ENCODE peak calls at places on chromosomes 5 and 9, in eight cellular contexts. Q, T, H, Z, Y, I, C and N are unnamed samples.
A peak's percentile ranks its signal among the peaks of the same experiment; 100 is the strongest.

GRCh38 chr9:101469026-101469425 is 33.5 kb upstream of the ALDOB start:
- DNase-seq in Q (no peak), T (no peak), H (no peak), Z (no peak), Y (no peak), I (no peak), C (no peak), N (no peak)

GRCh38 chr9:33418090-33418489 is 15.7 kb upstream of the AQP7 start:
- DNase-seq in Q (no peak), T (no peak), H (no peak), Z (no peak), Y (no peak), I (no peak), C (no peak), N (no peak)

GRCh38 chr5:74130141-74130897 is 504.3 kb downstream of the ARHGEF28 start:
- DNase-seq in Q (no peak), T (no peak), H (no peak), Z (no peak), Y (no peak), I (no peak), C (no peak), N (no peak)

GRCh38 chr9:98134702-98135557 is 15.9 kb upstream of the TRIM14 start:
- DNase-seq in Q (no peak), T (no peak), H (peak; percentile 46), Z (no peak), Y (no peak), I (no peak), C (no peak), N (no peak)

GRCh38 chr9:120619751-120620655 is 40.0 kb upstream of the CDK5RAP2 start:
- DNase-seq in Q (peak; percentile 50), T (peak; percentile 48), H (no peak), Z (peak; percentile 74), Y (peak; percentile 87), I (peak; percentile 74), C (peak; percentile 33), N (no peak)

GRCh38 chr5:151405334-151405872 is 42.0 kb upstream of the SLC36A1 start:
- DNase-seq in Q (no peak), T (no peak), H (no peak), Z (no peak), Y (no peak), I (no peak), C (no peak), N (no peak)

GRCh38 chr5:158739941-158740340 is 359.8 kb downstream of the EBF1 start:
- DNase-seq in Q (no peak), T (no peak), H (no peak), Z (peak; percentile 27), Y (no peak), I (no peak), C (no peak), N (no peak)

GRCh38 chr9:114827658-114828360 is 22.0 kb upstream of the TNFSF15 start:
- DNase-seq in Q (no peak), T (no peak), H (no peak), Z (no peak), Y (no peak), I (no peak), C (no peak), N (no peak)

GRCh38 chr5:115947260-115947659 is 15.0 kb upstream of the LVRN start:
- DNase-seq in Q (peak; percentile 12), T (no peak), H (no peak), Z (no peak), Y (peak; percentile 32), I (peak; percentile 76), C (no peak), N (no peak)

GRCh38 chr9:72363908-72364678 is 915 bp downstream of the ZFAND5 start:
- DNase-seq in Q (peak; percentile 59), T (no peak), H (peak; percentile 85), Z (peak; percentile 72), Y (peak; percentile 73), I (peak; percentile 61), C (peak; percentile 41), N (no peak)

GRCh38 chr5:55407059-55407684 is 99.4 kb downstream of the MTREX start:
- DNase-seq in Q (peak; percentile 30), T (peak; percentile 34), H (no peak), Z (peak; percentile 37), Y (peak; percentile 70), I (peak; percentile 64), C (no peak), N (no peak)

GRCh38 chr5:134502259-134502658 is 23.2 kb upstream of the JADE2 start:
- DNase-seq in Q (no peak), T (no peak), H (no peak), Z (no peak), Y (no peak), I (no peak), C (no peak), N (no peak)

GRCh38 chr5:82387041-82387818 is 109.1 kb upstream of the RPS23 start:
- DNase-seq in Q (peak; percentile 97), T (no peak), H (no peak), Z (no peak), Y (no peak), I (peak; percentile 18), C (no peak), N (peak; percentile 34)

GRCh38 chr5:143646961-143647360 is 165.0 kb upstream of the HMHB1 start:
- DNase-seq in Q (no peak), T (no peak), H (no peak), Z (no peak), Y (no peak), I (peak; percentile 21), C (no peak), N (no peak)

GRCh38 chr5:132428147-132428482 is 58.6 kb downstream of the SLC22A5 start:
- DNase-seq in Q (no peak), T (no peak), H (no peak), Z (no peak), Y (no peak), I (no peak), C (no peak), N (no peak)

GRCh38 chr5:132426525-132427138 is 57.1 kb downstream of the SLC22A5 start:
- DNase-seq in Q (peak; percentile 94), T (peak; percentile 80), H (peak; percentile 92), Z (peak; percentile 44), Y (peak; percentile 89), I (peak; percentile 97), C (peak; percentile 46), N (peak; percentile 76)

GRCh38 chr5:132425975-132426524 is 56.5 kb downstream of the SLC22A5 start:
- DNase-seq in Q (no peak), T (no peak), H (no peak), Z (no peak), Y (no peak), I (no peak), C (no peak), N (no peak)

GRCh38 chr5:132428811-132429440 is 59.4 kb downstream of the SLC22A5 start:
- DNase-seq in Q (peak; percentile 88), T (no peak), H (no peak), Z (no peak), Y (peak; percentile 84), I (peak; percentile 87), C (no peak), N (no peak)

DNA sequence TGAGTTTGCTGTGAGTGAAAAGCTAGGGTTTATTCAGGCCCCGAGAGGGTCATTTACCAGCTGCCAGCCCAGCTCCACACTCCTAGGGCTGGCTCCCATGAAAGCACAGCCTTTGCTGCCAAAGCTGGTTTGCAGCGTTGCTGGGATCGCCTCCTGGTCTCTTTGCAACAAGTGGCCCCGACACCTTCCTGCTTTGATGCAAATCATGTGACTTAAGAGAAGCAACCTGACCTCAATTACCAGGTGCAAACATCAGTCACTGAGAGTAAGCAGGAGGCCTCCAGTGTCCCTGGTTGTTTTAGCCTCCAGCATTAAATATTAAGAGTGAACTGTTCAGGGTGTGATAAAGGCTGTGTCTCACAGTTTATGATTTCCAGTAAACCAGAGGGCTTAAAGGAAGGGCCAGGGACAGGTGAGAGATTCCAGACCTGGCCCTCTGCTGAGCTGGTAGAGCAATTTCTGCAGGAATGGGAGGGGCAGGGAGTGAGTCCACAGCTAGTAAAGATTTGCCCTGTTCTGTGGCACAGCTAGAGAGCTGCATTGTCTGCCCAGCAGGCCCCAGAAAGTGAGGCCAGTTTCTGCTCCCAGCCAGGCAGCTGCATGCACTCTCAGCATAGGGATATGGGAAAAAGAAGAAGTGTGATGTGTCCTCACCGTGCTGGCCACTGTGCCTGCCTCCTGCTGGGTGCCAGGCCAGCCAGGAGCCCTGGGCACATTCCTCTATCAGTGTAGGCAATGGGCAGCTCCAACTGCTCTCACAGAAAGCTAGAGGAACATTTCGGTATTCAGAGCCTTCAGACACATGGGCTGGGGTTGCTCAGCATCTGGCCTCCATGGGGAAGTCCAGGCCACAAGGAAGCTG is 58.0 kb downstream of the SLC22A5 start:
- DNase-seq in Q (no peak), T (no peak), H (no peak), Z (no peak), Y (no peak), I (no peak), C (no peak), N (no peak)
- H3K4me3 ChIP-seq in Q (no peak overlapping the region), T (no peak overlapping the region), H (no peak overlapping the region), Z (no peak overlapping the region), Y (no peak overlapping the region), I (no peak overlapping the region), C (no peak overlapping the region), N (no peak overlapping the region)

GRCh38 chr5:176186107-176186506 is 52.1 kb upstream of the SIMC1 start:
- DNase-seq in Q (no peak), T (no peak), H (no peak), Z (no peak), Y (no peak), I (no peak), C (no peak), N (no peak)
- H3K4me3 ChIP-seq in Q (no peak overlapping the region), T (no peak overlapping the region), H (no peak overlapping the region), Z (no peak overlapping the region), Y (no peak overlapping the region), I (no peak overlapping the region), C (no peak overlapping the region), N (no peak overlapping the region)

DNA sequence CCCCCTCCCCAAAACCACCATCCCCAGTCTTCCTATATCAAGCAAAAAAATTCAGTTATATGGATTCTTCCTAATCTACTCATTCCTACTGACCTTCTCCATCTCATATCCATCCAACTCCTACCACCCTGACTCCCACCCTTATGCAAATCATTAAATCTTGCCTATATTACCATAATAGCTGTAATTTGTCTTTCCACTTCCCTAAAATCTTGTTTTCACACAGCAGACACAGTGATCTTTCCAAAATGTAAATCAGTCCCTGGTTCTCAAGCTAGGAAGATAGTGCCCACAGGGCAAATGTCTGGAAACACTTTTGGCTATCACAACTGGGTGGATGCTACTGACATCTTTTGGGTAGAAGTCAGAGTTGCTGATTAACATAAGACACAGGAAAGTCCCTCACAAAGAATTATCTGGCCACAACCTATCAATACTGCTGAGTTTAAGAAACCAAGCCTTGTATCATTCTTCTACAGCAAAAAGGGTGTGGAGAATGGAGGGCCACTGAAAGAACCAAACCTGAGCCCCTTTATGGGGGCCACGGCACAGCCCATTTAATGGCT is 1.4 kb downstream of the SRA1 start:
- DNase-seq in Q (no peak), T (no peak), H (no peak), Z (no peak), Y (peak; percentile 24), I (no peak), C (no peak), N (no peak)
- H3K4me3 ChIP-seq in Q (peak overlapping the region; percentile 86), T (peak overlapping the region; percentile 83), H (peak overlapping the region; percentile 83), Z (peak overlapping the region; percentile 84), Y (peak overlapping the region; percentile 88), I (peak overlapping the region; percentile 92), C (peak overlapping the region; percentile 86), N (peak overlapping the region; percentile 86)

GRCh38 chr9:111965566-111966019 is 69.0 kb downstream of the UGCG start:
- DNase-seq in Q (peak; percentile 99), T (peak; percentile 88), H (no peak), Z (no peak), Y (peak; percentile 72), I (peak; percentile 99), C (no peak), N (peak; percentile 95)
- H3K4me3 ChIP-seq in Q (no peak overlapping the region), T (no peak overlapping the region), H (no peak overlapping the region), Z (no peak overlapping the region), Y (no peak overlapping the region), I (no peak overlapping the region), C (no peak overlapping the region), N (no peak overlapping the region)